ENCODE peak calls at places on chromosome 15, in seven cellular contexts. One of them, this sample, is unnamed.

GRCh38 chr15:54481819-54482218 is 503.6 kb downstream of the UNC13C start:
- DNase-seq in left ventricle myocardium inferior: no peak
- DNase-seq in cardiac muscle cell: no peak
- DNase-seq in CD8-positive, alpha-beta T cell: no peak
- DNase-seq in coronary artery: no peak
- DNase-seq in A549: no peak
- DNase-seq in GM23338: no peak
- DNase-seq in this sample: no peak

GRCh38 chr15:74517096-74517495 is 23.9 kb upstream of the ARID3B start:
- DNase-seq in left ventricle myocardium inferior: no peak
- DNase-seq in cardiac muscle cell: no peak
- DNase-seq in CD8-positive, alpha-beta T cell: no peak
- DNase-seq in coronary artery: no peak
- DNase-seq in A549: no peak
- DNase-seq in GM23338: no peak
- DNase-seq in this sample: no peak

GRCh38 chr15:60682615-60683014 is 203.7 kb upstream of the ICE2 start:
- DNase-seq in left ventricle myocardium inferior: no peak
- DNase-seq in cardiac muscle cell: peak; percentile 11
- DNase-seq in CD8-positive, alpha-beta T cell: no peak
- DNase-seq in coronary artery: no peak
- DNase-seq in A549: no peak
- DNase-seq in GM23338: no peak
- DNase-seq in this sample: no peak

GRCh38 chr15:32774022-32774421 is 56.2 kb downstream of the GREM1 start:
- DNase-seq in left ventricle myocardium inferior: no peak
- DNase-seq in cardiac muscle cell: peak; percentile 53
- DNase-seq in CD8-positive, alpha-beta T cell: no peak
- DNase-seq in coronary artery: no peak
- DNase-seq in A549: peak; percentile 81
- DNase-seq in GM23338: no peak
- DNase-seq in this sample: peak; percentile 94

GRCh38 chr15:63291507-63291906 is 14.1 kb downstream of the APH1B start:
- DNase-seq in left ventricle myocardium inferior: no peak
- DNase-seq in cardiac muscle cell: peak; percentile 74
- DNase-seq in CD8-positive, alpha-beta T cell: no peak
- DNase-seq in coronary artery: no peak
- DNase-seq in A549: no peak
- DNase-seq in GM23338: no peak
- DNase-seq in this sample: no peak

GRCh38 chr15:90327313-90327712 is 24.8 kb upstream of the ZNF774 start:
- DNase-seq in left ventricle myocardium inferior: no peak
- DNase-seq in cardiac muscle cell: no peak
- DNase-seq in CD8-positive, alpha-beta T cell: no peak
- DNase-seq in coronary artery: no peak
- DNase-seq in A549: no peak
- DNase-seq in GM23338: no peak
- DNase-seq in this sample: no peak

GRCh38 chr15:82139823-82140268 is 94.0 kb upstream of the MEX3B start:
- DNase-seq in left ventricle myocardium inferior: no peak
- DNase-seq in cardiac muscle cell: peak; percentile 72
- DNase-seq in CD8-positive, alpha-beta T cell: no peak
- DNase-seq in coronary artery: no peak
- DNase-seq in A549: peak; percentile 63
- DNase-seq in GM23338: peak; percentile 85
- DNase-seq in this sample: no peak

GRCh38 chr15:35256555-35256954 is 171.5 kb upstream of the NANOGP8 start:
- DNase-seq in left ventricle myocardium inferior: no peak
- DNase-seq in cardiac muscle cell: no peak
- DNase-seq in CD8-positive, alpha-beta T cell: no peak
- DNase-seq in coronary artery: no peak
- DNase-seq in A549: no peak
- DNase-seq in GM23338: no peak
- DNase-seq in this sample: no peak

GRCh38 chr15:88661766-88662556 is 23.1 kb downstream of the ISG20 start:
- DNase-seq in left ventricle myocardium inferior: no peak
- DNase-seq in cardiac muscle cell: peak; percentile 30
- DNase-seq in CD8-positive, alpha-beta T cell: no peak
- DNase-seq in coronary artery: no peak
- DNase-seq in A549: no peak
- DNase-seq in GM23338: no peak
- DNase-seq in this sample: no peak

GRCh38 chr15:31389576-31389975 is 62.9 kb downstream of the KLF13 start:
- DNase-seq in left ventricle myocardium inferior: no peak
- DNase-seq in cardiac muscle cell: no peak
- DNase-seq in CD8-positive, alpha-beta T cell: no peak
- DNase-seq in coronary artery: peak; percentile 26
- DNase-seq in A549: no peak
- DNase-seq in GM23338: no peak
- DNase-seq in this sample: peak; percentile 30

GRCh38 chr15:101024111-101024695 is 105.0 kb downstream of the LRRK1 start:
- DNase-seq in left ventricle myocardium inferior: peak; percentile 41
- DNase-seq in cardiac muscle cell: peak; percentile 82
- DNase-seq in CD8-positive, alpha-beta T cell: no peak
- DNase-seq in coronary artery: peak; percentile 73
- DNase-seq in A549: no peak
- DNase-seq in GM23338: no peak
- DNase-seq in this sample: peak; percentile 95
- H3K27ac ChIP-seq in left ventricle myocardium inferior: peak overlapping the region; percentile 79
- H3K27ac ChIP-seq in cardiac muscle cell: no peak overlapping the region
- H3K27ac ChIP-seq in CD8-positive, alpha-beta T cell: no peak overlapping the region
- H3K27ac ChIP-seq in coronary artery: peak overlapping the region; percentile 75
- H3K27ac ChIP-seq in A549: no peak overlapping the region
- H3K27ac ChIP-seq in GM23338: no peak overlapping the region
- H3K27ac ChIP-seq in this sample: peak overlapping the region; percentile 78

GRCh38 chr15:25674948-25675347 is 188.2 kb downstream of the ATP10A start:
- DNase-seq in left ventricle myocardium inferior: peak; percentile 66
- DNase-seq in cardiac muscle cell: no peak
- DNase-seq in CD8-positive, alpha-beta T cell: no peak
- DNase-seq in coronary artery: peak; percentile 91
- DNase-seq in A549: no peak
- DNase-seq in GM23338: no peak
- DNase-seq in this sample: no peak
- H3K27ac ChIP-seq in left ventricle myocardium inferior: peak overlapping the region; percentile 35
- H3K27ac ChIP-seq in cardiac muscle cell: no peak overlapping the region
- H3K27ac ChIP-seq in CD8-positive, alpha-beta T cell: no peak overlapping the region
- H3K27ac ChIP-seq in coronary artery: peak overlapping the region; percentile 81
- H3K27ac ChIP-seq in A549: no peak overlapping the region
- H3K27ac ChIP-seq in GM23338: no peak overlapping the region
- H3K27ac ChIP-seq in this sample: no peak overlapping the region

DNA sequence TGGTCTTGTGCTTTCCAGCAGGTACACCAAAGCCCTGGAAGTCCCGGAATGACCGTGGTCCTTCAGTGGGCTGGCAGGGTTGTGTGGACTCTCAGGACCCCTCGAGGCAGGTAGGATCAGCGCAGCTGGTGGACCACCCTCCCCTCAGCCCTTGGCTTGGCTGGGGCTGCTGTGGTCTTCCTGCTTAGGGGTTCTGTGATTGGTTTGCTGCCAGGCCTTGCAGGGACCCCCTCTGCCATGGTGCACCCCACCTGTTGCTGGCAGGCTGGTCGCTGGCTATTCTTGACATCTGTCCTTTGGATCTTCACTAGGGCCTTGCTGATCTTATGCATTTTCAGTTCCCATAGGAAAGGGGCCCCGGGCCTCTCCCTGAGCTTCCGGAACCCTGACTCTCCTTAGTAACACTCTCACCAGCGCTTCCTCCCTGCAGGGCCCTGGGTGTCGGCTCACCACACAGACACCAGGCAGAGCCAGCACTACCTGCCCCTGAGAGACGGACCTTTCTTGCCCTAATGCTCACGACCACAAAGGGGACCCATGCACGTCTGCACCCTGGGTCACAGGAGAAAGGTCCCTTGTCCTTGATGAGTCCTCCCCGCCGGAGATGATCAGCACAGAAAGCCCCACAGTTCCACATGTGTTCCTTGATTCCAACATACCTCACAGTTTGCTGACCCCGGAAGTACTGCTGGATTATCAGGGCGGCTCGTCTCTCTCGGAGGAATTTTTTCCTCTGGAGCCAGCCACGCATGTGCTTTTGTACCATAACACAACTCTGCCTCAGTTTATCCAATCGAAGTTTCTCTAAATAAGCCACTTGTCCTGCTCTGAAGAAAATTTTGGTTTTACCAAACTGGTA is 51.7 kb downstream of the MYO5C start:
- DNase-seq in left ventricle myocardium inferior: no peak
- DNase-seq in cardiac muscle cell: no peak
- DNase-seq in CD8-positive, alpha-beta T cell: no peak
- DNase-seq in coronary artery: no peak
- DNase-seq in A549: no peak
- DNase-seq in GM23338: no peak
- DNase-seq in this sample: no peak
- H3K27ac ChIP-seq in left ventricle myocardium inferior: no peak overlapping the region
- H3K27ac ChIP-seq in cardiac muscle cell: no peak overlapping the region
- H3K27ac ChIP-seq in CD8-positive, alpha-beta T cell: no peak overlapping the region
- H3K27ac ChIP-seq in coronary artery: no peak overlapping the region
- H3K27ac ChIP-seq in A549: no peak overlapping the region
- H3K27ac ChIP-seq in GM23338: no peak overlapping the region
- H3K27ac ChIP-seq in this sample: no peak overlapping the region

DNA sequence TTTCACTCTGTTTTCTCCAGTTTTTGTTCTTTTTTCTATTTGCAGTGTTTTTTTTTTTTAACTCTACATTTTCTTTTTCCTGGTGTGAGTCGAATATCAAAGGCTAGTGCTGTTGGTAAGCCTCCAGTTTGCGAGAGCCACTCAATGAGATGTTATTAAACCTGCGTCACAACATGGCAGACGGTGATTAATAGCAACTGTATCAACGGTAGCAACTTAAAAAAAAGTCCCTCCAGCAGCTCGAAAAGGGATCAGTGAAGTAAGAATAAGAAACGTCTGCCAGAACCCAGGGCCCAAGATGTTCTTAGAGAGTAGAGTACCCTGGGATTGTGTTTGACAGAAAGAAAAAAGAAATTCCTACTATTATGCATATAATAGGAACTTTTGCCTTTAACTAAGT is 84.1 kb downstream of the MEIS2 start:
- DNase-seq in left ventricle myocardium inferior: no peak
- DNase-seq in cardiac muscle cell: peak; percentile 82
- DNase-seq in CD8-positive, alpha-beta T cell: no peak
- DNase-seq in coronary artery: no peak
- DNase-seq in A549: no peak
- DNase-seq in GM23338: no peak
- DNase-seq in this sample: no peak
- H3K27ac ChIP-seq in left ventricle myocardium inferior: peak overlapping the region; percentile 84
- H3K27ac ChIP-seq in cardiac muscle cell: peak overlapping the region; percentile 76
- H3K27ac ChIP-seq in CD8-positive, alpha-beta T cell: no peak overlapping the region
- H3K27ac ChIP-seq in coronary artery: peak overlapping the region; percentile 77
- H3K27ac ChIP-seq in A549: no peak overlapping the region
- H3K27ac ChIP-seq in GM23338: no peak overlapping the region
- H3K27ac ChIP-seq in this sample: no peak overlapping the region

This sample was measured in SJSA1.